ENCODE peak calls at places on chromosomes 3 and 15, in four cellular contexts. V is cardiac fibroblast, F is A549, T is GM13976. M is an unnamed sample.
A peak's percentile ranks its signal among the peaks of the same experiment; 100 is the strongest.

GRCh38 chr3:66276705-66277274 is 56.0 kb downstream of the SLC25A26 start:
- DNase-seq in V (peak; percentile 88), T (peak; percentile 43), F (peak; percentile 62), M (peak; percentile 55)

GRCh38 chr3:128395500-128396125 is 71.1 kb downstream of the DNAJB8 start:
- DNase-seq in F (no peak), V (peak; percentile 81), T (no peak), M (no peak)

GRCh38 chr15:22227961-22228762 is 147.8 kb downstream of the OR4M2 start:
- DNase-seq in F (no peak), V (no peak), T (no peak), M (no peak)

GRCh38 chr3:172622916-172623700 is 87.8 kb downstream of the NCEH1 start:
- DNase-seq in T (peak; percentile 50), F (peak; percentile 44), V (peak; percentile 70), M (no peak)

GRCh38 chr15:40500584-40501330 is 30.0 kb downstream of the CHST14 start:
- DNase-seq in V (no peak), T (no peak), F (no peak), M (no peak)

GRCh38 chr3:160016972-160017371 is 28.3 kb downstream of the IL12A start:
- DNase-seq in V (peak; percentile 41), T (no peak), F (peak; percentile 19), M (peak; percentile 52)

GRCh38 chr3:59542276-59542675 is 492.5 kb upstream of the CFAP20DC start:
- DNase-seq in T (no peak), V (no peak), F (no peak), M (no peak)

GRCh38 chr3:101070260-101071121 is 77.3 kb upstream of the ABI3BP start:
- DNase-seq in F (peak; percentile 72), T (peak; percentile 35), V (peak; percentile 15), M (peak; percentile 31)

GRCh38 chr3:32421991-32422859 is 30.6 kb downstream of the CMTM7 start:
- DNase-seq in F (peak; percentile 38), V (peak; percentile 97), T (no peak), M (no peak)

GRCh38 chr15:43292375-43293078 is 25.8 kb upstream of the TGM5 start:
- DNase-seq in F (no peak), V (no peak), T (no peak), M (no peak)

GRCh38 chr3:60742606-60743145 is 508.6 kb downstream of the FHIT start:
- DNase-seq in T (no peak), F (peak; percentile 9), V (peak; percentile 17), M (peak; percentile 25)

GRCh38 chr3:139248593-139249255 is 95.1 kb upstream of the MRPS22 start:
- DNase-seq in V (no peak), T (no peak), F (no peak), M (no peak)

GRCh38 chr15:90903733-90904536 is 833 bp downstream of the MAN2A2 start:
- DNase-seq in T (no peak), V (no peak), F (peak; percentile 30), M (peak; percentile 64)

GRCh38 chr3:171829841-171830559 is 13.1 kb upstream of the TMEM212 start:
- DNase-seq in T (peak; percentile 45), V (peak; percentile 91), F (peak; percentile 80), M (peak; percentile 81)

GRCh38 chr15:49096090-49096750 is 50.0 kb upstream of the SECISBP2L start:
- DNase-seq in F (no peak), V (no peak), T (no peak), M (peak; percentile 70)

GRCh38 chr3:179098388-179099077 is 26.9 kb upstream of the ZMAT3 start:
- DNase-seq in T (no peak), F (no peak), V (peak; percentile 41), M (no peak)

GRCh38 chr15:83613146-83613635 is 40.7 kb upstream of the ADAMTSL3 start:
- DNase-seq in V (no peak), F (no peak), T (no peak), M (no peak)

GRCh38 chr15:77748078-77749064 is 115.7 kb upstream of the LINGO1 start:
- DNase-seq in T (no peak), V (no peak), F (peak; percentile 14), M (peak; percentile 6)

GRCh38 chr3:162168715-162169114 is 672.1 kb downstream of the OTOL1 start:
- DNase-seq in V (no peak), T (no peak), F (no peak), M (no peak)

GRCh38 chr3:113573728-113574127 is 41.4 kb downstream of the SIDT1 start:
- DNase-seq in F (peak; percentile 26), T (no peak), V (no peak), M (no peak)

GRCh38 chr3:187997490-187997889 is 156.5 kb upstream of the LPP start:
- DNase-seq in F (no peak), V (no peak), T (no peak), M (no peak)

GRCh38 chr3:109804697-109805096 is 467.4 kb upstream of the DPPA4 start:
- DNase-seq in T (no peak), V (no peak), F (no peak), M (no peak)

GRCh38 chr15:56052389-56053045 is 59.1 kb upstream of the NEDD4 start:
- DNase-seq in F (peak; percentile 76), T (peak; percentile 59), V (peak; percentile 76), M (peak; percentile 13)

GRCh38 chr3:170499562-170500156 is 81.0 kb downstream of the CLDN11 start:
- DNase-seq in T (peak; percentile 60), F (peak; percentile 61), V (peak; percentile 78), M (peak; percentile 79)

GRCh38 chr15:73637527-73637926 is 4.3 kb upstream of the NPTN start:
- DNase-seq in T (no peak), V (peak; percentile 32), F (peak; percentile 58), M (no peak)

GRCh38 chr15:101514318-101514717 is 24.8 kb upstream of the PCSK6 start:
- DNase-seq in T (no peak), V (no peak), F (no peak), M (no peak)

GRCh38 chr3:100561459-100562158 is 47.8 kb upstream of the ADGRG7 start:
- DNase-seq in V (peak; percentile 77), T (no peak), F (no peak), M (no peak)

GRCh38 chr3:194984624-194985023 is 286.3 kb downstream of the XXYLT1 start:
- DNase-seq in T (no peak), F (no peak), V (no peak), M (no peak)

GRCh38 chr15:86505951-86506350 is 426.3 kb downstream of the AGBL1 start:
- DNase-seq in V (no peak), T (no peak), F (no peak), M (no peak)

GRCh38 chr15:64947211-64947610 is 35.5 kb downstream of the ANKDD1A start:
- DNase-seq in V (no peak), T (no peak), F (no peak), M (no peak)

GRCh38 chr3:53493997-53494791 is at the start of gene CACNA1D:
- DNase-seq in V (peak; percentile 4), F (no peak), T (peak; percentile 40), M (no peak)

GRCh38 chr3:141266797-141267555 is 35.4 kb downstream of the PXYLP1 start:
- DNase-seq in T (peak; percentile 51), F (no peak), V (no peak), M (no peak)

GRCh38 chr3:126274735-126275734 is 82.2 kb downstream of the KLF15 start:
- DNase-seq in V (no peak), F (no peak), T (no peak), M (no peak)

GRCh38 chr3:77868725-77869124 is 828.8 kb downstream of the ROBO2 start:
- DNase-seq in F (no peak), V (no peak), T (no peak), M (no peak)

GRCh38 chr3:5219216-5219615 is 31.7 kb downstream of the EDEM1 start:
- DNase-seq in T (no peak), F (no peak), V (no peak), M (no peak)

GRCh38 chr3:172179680-172180399 is 140.5 kb downstream of the FNDC3B start:
- DNase-seq in V (no peak), F (peak; percentile 39), T (peak; percentile 53), M (peak; percentile 97)